ENCODE peak calls at places on chromosomes 6 and 20, in ten cellular contexts. One of them, this sample, is unnamed.

GRCh38 chr6:127119361-127120108 is 1.1 kb downstream of the RSPO3 start:
- DNase-seq in psoas muscle: peak; percentile 21
- DNase-seq in fibroblast of mammary gland: no peak
- DNase-seq in AG04450: no peak
- DNase-seq in HCT116: no peak
- DNase-seq in GM06990: peak; percentile 59
- DNase-seq in cardiac muscle cell: peak; percentile 42
- DNase-seq in RWPE2: peak; percentile 59
- DNase-seq in GM12865: peak; percentile 54
- DNase-seq in fibroblast of lung: peak; percentile 14
- DNase-seq in this sample: no peak

GRCh38 chr6:168149015-168149414 is 70.0 kb upstream of the FRMD1 start:
- DNase-seq in psoas muscle: no peak
- DNase-seq in fibroblast of mammary gland: no peak
- DNase-seq in AG04450: no peak
- DNase-seq in HCT116: no peak
- DNase-seq in GM06990: no peak
- DNase-seq in cardiac muscle cell: no peak
- DNase-seq in RWPE2: no peak
- DNase-seq in GM12865: no peak
- DNase-seq in fibroblast of lung: no peak
- DNase-seq in this sample: no peak

GRCh38 chr20:46316984-46317684 is 8.8 kb upstream of the CDH22 start:
- DNase-seq in psoas muscle: no peak
- DNase-seq in fibroblast of mammary gland: no peak
- DNase-seq in AG04450: no peak
- DNase-seq in HCT116: no peak
- DNase-seq in GM06990: no peak
- DNase-seq in cardiac muscle cell: no peak
- DNase-seq in RWPE2: no peak
- DNase-seq in GM12865: no peak
- DNase-seq in fibroblast of lung: no peak
- DNase-seq in this sample: no peak

GRCh38 chr6:3324262-3324942 is 65.7 kb downstream of the PSMG4 start:
- DNase-seq in psoas muscle: no peak
- DNase-seq in fibroblast of mammary gland: peak; percentile 95
- DNase-seq in AG04450: peak; percentile 69
- DNase-seq in HCT116: no peak
- DNase-seq in GM06990: no peak
- DNase-seq in cardiac muscle cell: no peak
- DNase-seq in RWPE2: no peak
- DNase-seq in GM12865: peak; percentile 57
- DNase-seq in fibroblast of lung: peak; percentile 98
- DNase-seq in this sample: no peak

GRCh38 chr6:147170269-147170668 is 33.9 kb upstream of the STXBP5 start:
- DNase-seq in psoas muscle: no peak
- DNase-seq in fibroblast of mammary gland: peak; percentile 98
- DNase-seq in AG04450: peak; percentile 82
- DNase-seq in HCT116: no peak
- DNase-seq in GM06990: no peak
- DNase-seq in cardiac muscle cell: no peak
- DNase-seq in RWPE2: peak; percentile 68
- DNase-seq in GM12865: no peak
- DNase-seq in fibroblast of lung: peak; percentile 97
- DNase-seq in this sample: no peak

GRCh38 chr6:152746172-152746553 is 4.4 kb upstream of the VIP start:
- DNase-seq in psoas muscle: no peak
- DNase-seq in fibroblast of mammary gland: peak; percentile 20
- DNase-seq in AG04450: no peak
- DNase-seq in HCT116: peak; percentile 28
- DNase-seq in GM06990: no peak
- DNase-seq in cardiac muscle cell: no peak
- DNase-seq in RWPE2: peak; percentile 69
- DNase-seq in GM12865: no peak
- DNase-seq in fibroblast of lung: peak; percentile 58
- DNase-seq in this sample: no peak

GRCh38 chr6:118743744-118744143 is 92.4 kb upstream of the CEP85L start:
- DNase-seq in psoas muscle: no peak
- DNase-seq in fibroblast of mammary gland: peak; percentile 68
- DNase-seq in AG04450: peak; percentile 51
- DNase-seq in HCT116: no peak
- DNase-seq in GM06990: no peak
- DNase-seq in cardiac muscle cell: no peak
- DNase-seq in RWPE2: no peak
- DNase-seq in GM12865: no peak
- DNase-seq in fibroblast of lung: peak; percentile 63
- DNase-seq in this sample: no peak

GRCh38 chr6:26401987-26402658 is at the start of gene BTN3A1:
- DNase-seq in psoas muscle: peak; percentile 71
- DNase-seq in fibroblast of mammary gland: peak; percentile 70
- DNase-seq in AG04450: peak; percentile 24
- DNase-seq in HCT116: peak; percentile 41
- DNase-seq in GM06990: peak; percentile 62
- DNase-seq in cardiac muscle cell: peak; percentile 69
- DNase-seq in RWPE2: no peak
- DNase-seq in GM12865: peak; percentile 74
- DNase-seq in fibroblast of lung: peak; percentile 70
- DNase-seq in this sample: peak; percentile 28

GRCh38 chr20:59661141-59661540 is 56.8 kb downstream of the PHACTR3 start:
- DNase-seq in psoas muscle: no peak
- DNase-seq in fibroblast of mammary gland: no peak
- DNase-seq in AG04450: no peak
- DNase-seq in HCT116: no peak
- DNase-seq in GM06990: no peak
- DNase-seq in cardiac muscle cell: no peak
- DNase-seq in RWPE2: peak; percentile 55
- DNase-seq in GM12865: no peak
- DNase-seq in fibroblast of lung: no peak
- DNase-seq in this sample: no peak

GRCh38 chr6:89462503-89462902 is 29.6 kb downstream of the ANKRD6 start:
- DNase-seq in psoas muscle: no peak
- DNase-seq in fibroblast of mammary gland: no peak
- DNase-seq in AG04450: no peak
- DNase-seq in HCT116: no peak
- DNase-seq in GM06990: no peak
- DNase-seq in cardiac muscle cell: no peak
- DNase-seq in RWPE2: no peak
- DNase-seq in GM12865: no peak
- DNase-seq in fibroblast of lung: no peak
- DNase-seq in this sample: no peak

GRCh38 chr6:170438402-170438753 is 114.7 kb downstream of the PSMB1 start:
- DNase-seq in psoas muscle: peak; percentile 92
- DNase-seq in fibroblast of mammary gland: peak; percentile 99
- DNase-seq in AG04450: peak; percentile 98
- DNase-seq in HCT116: peak; percentile 12
- DNase-seq in GM06990: no peak
- DNase-seq in cardiac muscle cell: peak; percentile 93
- DNase-seq in RWPE2: peak; percentile 99
- DNase-seq in GM12865: peak; percentile 68
- DNase-seq in fibroblast of lung: peak; percentile 100
- DNase-seq in this sample: peak; percentile 10

GRCh38 chr6:157025459-157025858 is 248.3 kb downstream of the ARID1B start:
- DNase-seq in psoas muscle: no peak
- DNase-seq in fibroblast of mammary gland: peak; percentile 64
- DNase-seq in AG04450: no peak
- DNase-seq in HCT116: no peak
- DNase-seq in GM06990: no peak
- DNase-seq in cardiac muscle cell: no peak
- DNase-seq in RWPE2: no peak
- DNase-seq in GM12865: no peak
- DNase-seq in fibroblast of lung: peak; percentile 22
- DNase-seq in this sample: no peak

GRCh38 chr20:760751-761417 is 7.4 kb downstream of the SLC52A3 start:
- DNase-seq in psoas muscle: no peak
- DNase-seq in fibroblast of mammary gland: peak; percentile 13
- DNase-seq in AG04450: no peak
- DNase-seq in HCT116: peak; percentile 47
- DNase-seq in GM06990: peak; percentile 59
- DNase-seq in cardiac muscle cell: peak; percentile 70
- DNase-seq in RWPE2: no peak
- DNase-seq in GM12865: peak; percentile 65
- DNase-seq in fibroblast of lung: peak; percentile 2
- DNase-seq in this sample: no peak

GRCh38 chr6:85771925-85772430 is 129.3 kb upstream of the SYNCRIP start:
- DNase-seq in psoas muscle: no peak
- DNase-seq in fibroblast of mammary gland: no peak
- DNase-seq in AG04450: no peak
- DNase-seq in HCT116: no peak
- DNase-seq in GM06990: no peak
- DNase-seq in cardiac muscle cell: no peak
- DNase-seq in RWPE2: no peak
- DNase-seq in GM12865: no peak
- DNase-seq in fibroblast of lung: no peak
- DNase-seq in this sample: no peak

GRCh38 chr20:57400262-57400701 is 9.1 kb downstream of the RBM38 start:
- DNase-seq in psoas muscle: peak; percentile 14
- DNase-seq in fibroblast of mammary gland: no peak
- DNase-seq in AG04450: no peak
- DNase-seq in HCT116: no peak
- DNase-seq in GM06990: peak; percentile 54
- DNase-seq in cardiac muscle cell: no peak
- DNase-seq in RWPE2: no peak
- DNase-seq in GM12865: peak; percentile 60
- DNase-seq in fibroblast of lung: no peak
- DNase-seq in this sample: no peak
- TF ChIP-seq CTCF in psoas muscle: no peak
- TF ChIP-seq CTCF in fibroblast of mammary gland: no peak
- TF ChIP-seq CTCF in AG04450: no peak
- TF ChIP-seq CTCF in HCT116: no peak
- TF ChIP-seq CTCF in GM06990: peak; percentile 66
- TF ChIP-seq CTCF in cardiac muscle cell: no peak
- TF ChIP-seq CTCF in RWPE2: no peak
- TF ChIP-seq CTCF in GM12865: peak; percentile 50
- TF ChIP-seq CTCF in fibroblast of lung: no peak
- TF ChIP-seq CTCF in this sample: no peak

DNA sequence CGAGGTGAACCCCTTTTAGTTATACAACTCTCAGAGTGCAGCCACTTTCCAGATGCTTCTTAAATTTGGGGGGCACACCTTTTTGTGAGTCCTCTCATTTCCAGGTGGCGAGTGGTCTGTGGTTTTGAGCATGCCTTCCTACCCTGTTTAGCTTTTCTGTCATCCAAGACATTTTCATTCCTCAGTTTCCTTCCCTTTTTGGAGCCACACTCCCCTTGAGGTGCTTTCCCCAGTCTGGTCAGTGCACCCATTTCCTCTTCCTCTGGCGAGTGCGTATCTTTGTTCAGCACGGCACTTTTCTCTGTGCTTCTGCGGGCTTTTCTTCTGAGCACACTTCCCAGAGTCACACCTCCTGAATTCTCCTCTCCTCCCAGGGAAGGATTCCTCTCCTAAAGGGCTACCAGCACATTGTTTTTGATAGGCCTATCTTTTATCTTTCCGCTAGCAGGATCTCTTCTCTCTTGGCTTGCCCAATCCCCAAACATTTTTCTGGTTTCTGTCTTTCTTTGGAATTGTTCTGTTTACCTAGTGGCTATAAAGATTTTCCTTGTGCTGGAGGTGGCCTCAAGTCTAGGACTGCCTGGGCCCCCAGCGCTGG is 1.4 kb downstream of the PHF20 start:
- DNase-seq in psoas muscle: no peak
- DNase-seq in fibroblast of mammary gland: peak; percentile 17
- DNase-seq in AG04450: no peak
- DNase-seq in HCT116: no peak
- DNase-seq in GM06990: no peak
- DNase-seq in cardiac muscle cell: no peak
- DNase-seq in RWPE2: no peak
- DNase-seq in GM12865: peak; percentile 74
- DNase-seq in fibroblast of lung: peak; percentile 44
- DNase-seq in this sample: no peak
- H3K4me3 ChIP-seq in psoas muscle: peak overlapping the region; percentile 90
- H3K4me3 ChIP-seq in fibroblast of mammary gland: peak overlapping the region; percentile 90
- H3K4me3 ChIP-seq in AG04450: peak overlapping the region; percentile 87
- H3K4me3 ChIP-seq in HCT116: peak overlapping the region; percentile 83
- H3K4me3 ChIP-seq in GM06990: peak overlapping the region; percentile 78
- H3K4me3 ChIP-seq in cardiac muscle cell: peak overlapping the region; percentile 83
- H3K4me3 ChIP-seq in RWPE2: peak overlapping the region; percentile 91
- H3K4me3 ChIP-seq in GM12865: peak overlapping the region; percentile 89
- H3K4me3 ChIP-seq in fibroblast of lung: peak overlapping the region; percentile 74
- H3K4me3 ChIP-seq in this sample: peak overlapping the region; percentile 75

DNA sequence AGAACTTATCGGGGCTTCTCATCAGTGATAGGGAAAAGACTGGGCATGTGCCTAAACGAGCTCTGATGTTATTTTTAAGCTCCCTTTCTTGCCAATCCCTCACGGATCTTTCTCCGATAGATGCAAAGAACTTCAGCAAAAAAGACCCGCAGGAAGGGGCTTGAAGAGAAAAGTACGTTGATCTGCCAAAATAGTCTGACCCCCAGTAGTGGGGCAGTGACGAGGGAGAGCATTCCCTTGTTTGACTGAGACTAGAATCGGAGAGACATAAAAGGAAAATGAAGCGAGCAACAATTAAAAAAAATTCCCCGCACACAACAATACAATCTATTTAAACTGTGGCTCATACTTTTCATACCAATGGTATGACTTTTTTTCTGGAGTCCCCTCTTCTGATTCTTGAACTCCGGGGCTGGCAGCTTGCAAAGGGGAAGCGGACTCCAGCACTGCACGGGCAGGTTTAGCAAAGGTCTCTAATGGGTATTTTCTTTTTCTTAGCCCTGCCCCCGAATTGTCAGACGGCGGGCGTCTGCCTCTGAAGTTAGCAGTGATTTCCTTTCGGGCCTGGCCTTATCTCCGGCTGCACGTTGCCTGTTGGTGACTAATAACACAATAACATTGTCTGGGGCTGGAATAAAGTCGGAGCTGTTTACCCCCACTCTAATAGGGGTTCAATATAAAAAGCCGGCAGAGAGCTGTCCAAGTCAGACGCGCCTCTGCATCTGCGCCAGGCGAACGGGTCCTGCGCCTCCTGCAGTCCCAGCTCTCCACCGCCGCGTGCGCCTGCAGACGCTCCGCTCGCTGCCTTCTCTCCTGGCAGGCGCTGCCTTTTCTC is at the start of gene EDN1:
- DNase-seq in psoas muscle: peak; percentile 69
- DNase-seq in fibroblast of mammary gland: peak; percentile 71
- DNase-seq in AG04450: peak; percentile 50
- DNase-seq in HCT116: peak; percentile 69
- DNase-seq in GM06990: peak; percentile 84
- DNase-seq in cardiac muscle cell: peak; percentile 86
- DNase-seq in RWPE2: peak; percentile 85
- DNase-seq in GM12865: peak; percentile 86
- DNase-seq in fibroblast of lung: peak; percentile 88
- DNase-seq in this sample: no peak
- TF ChIP-seq CTCF in psoas muscle: peak; percentile 34
- TF ChIP-seq CTCF in fibroblast of mammary gland: peak; percentile 40
- TF ChIP-seq CTCF in AG04450: peak; percentile 70
- TF ChIP-seq CTCF in HCT116: peak; percentile 49
- TF ChIP-seq CTCF in GM06990: peak; percentile 68
- TF ChIP-seq CTCF in cardiac muscle cell: peak; percentile 61
- TF ChIP-seq CTCF in RWPE2: peak; percentile 68
- TF ChIP-seq CTCF in GM12865: peak; percentile 57
- TF ChIP-seq CTCF in fibroblast of lung: peak; percentile 49
- TF ChIP-seq CTCF in this sample: peak; percentile 54

DNA sequence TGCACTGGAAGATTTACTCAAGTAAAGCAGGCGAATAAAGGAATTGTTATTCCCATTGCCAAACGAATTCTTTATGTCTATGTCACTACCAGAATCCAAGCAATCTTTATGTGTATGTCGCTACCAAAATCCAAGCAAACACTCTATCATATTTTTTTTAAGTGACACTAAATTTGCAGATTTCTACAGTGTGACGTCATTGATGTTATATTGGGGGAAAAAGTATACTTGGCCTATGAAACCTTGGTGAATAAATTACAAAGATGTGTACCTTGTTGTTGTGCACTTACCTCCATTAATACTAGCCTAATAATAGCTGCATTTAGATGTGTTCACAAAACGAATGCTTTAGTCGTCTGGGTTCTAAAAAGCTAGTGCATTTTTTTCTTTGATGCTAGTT is 957 bp downstream of the TTK start:
- DNase-seq in psoas muscle: no peak
- DNase-seq in fibroblast of mammary gland: no peak
- DNase-seq in AG04450: no peak
- DNase-seq in HCT116: no peak
- DNase-seq in GM06990: no peak
- DNase-seq in cardiac muscle cell: no peak
- DNase-seq in RWPE2: no peak
- DNase-seq in GM12865: no peak
- DNase-seq in fibroblast of lung: no peak
- DNase-seq in this sample: no peak
- H3K4me3 ChIP-seq in psoas muscle: no peak overlapping the region
- H3K4me3 ChIP-seq in fibroblast of mammary gland: peak overlapping the region; percentile 89
- H3K4me3 ChIP-seq in AG04450: peak overlapping the region; percentile 80
- H3K4me3 ChIP-seq in HCT116: peak overlapping the region; percentile 81
- H3K4me3 ChIP-seq in GM06990: peak overlapping the region; percentile 90
- H3K4me3 ChIP-seq in cardiac muscle cell: peak overlapping the region; percentile 90
- H3K4me3 ChIP-seq in RWPE2: peak overlapping the region; percentile 74
- H3K4me3 ChIP-seq in GM12865: peak overlapping the region; percentile 74
- H3K4me3 ChIP-seq in fibroblast of lung: peak overlapping the region; percentile 77
- H3K4me3 ChIP-seq in this sample: peak overlapping the region; percentile 66